ENCODE peak calls at places on chromosomes 12 and 14, in four cellular contexts. N is RWPE1, U is hippocampal formation, X is T-helper 1 cell. F is an unnamed sample.

GRCh38 chr14:23148596-23149249 is 29.7 kb upstream of the CEBPE start:
- DNase-seq in X (no peak), U (no peak), N (no peak), F (no peak)

GRCh38 chr14:89720741-89721315 is 233.7 kb downstream of the EFCAB11 start:
- DNase-seq in N (no peak), U (peak; percentile 40), X (peak; percentile 61), F (peak; percentile 1)

GRCh38 chr14:93171366-93171765 is 13.3 kb downstream of the MOAP1 start:
- DNase-seq in N (no peak), U (no peak), X (no peak), F (no peak)

GRCh38 chr12:103503546-103504480 is 8.0 kb upstream of the C12orf42 start:
- DNase-seq in U (no peak), X (peak; percentile 40), N (no peak), F (no peak)

GRCh38 chr12:64840129-64840528 is 15.7 kb downstream of the TBC1D30 start:
- DNase-seq in N (peak; percentile 48), U (no peak), X (no peak), F (no peak)

GRCh38 chr12:123942277-123942653 is 30.4 kb downstream of the CCDC92 start:
- DNase-seq in N (no peak), U (no peak), X (no peak), F (no peak)

GRCh38 chr12:99453831-99454538 is 193.6 kb upstream of the GARIN6 start:
- DNase-seq in U (no peak), N (no peak), X (no peak), F (no peak)

GRCh38 chr12:25083211-25083610 is 111.7 kb downstream of the DNAI7 start:
- DNase-seq in X (no peak), N (no peak), U (no peak), F (no peak)